ENCODE peak calls at places on chromosomes 6 and 20, in six cellular contexts. U, M, F, L, K and G are unnamed samples.

GRCh38 chr6:25963426-25964123 is 973 bp downstream of the TRIM38 start:
- DNase-seq in U (no peak), M (no peak), F (no peak), K (peak; percentile 12), L (no peak), G (no peak)

GRCh38 chr6:12051861-12052368 is 39.8 kb downstream of the HIVEP1 start:
- DNase-seq in U (no peak), F (no peak), L (peak; percentile 92), K (no peak), M (no peak), G (no peak)

GRCh38 chr6:152063170-152063921 is 255.9 kb downstream of the ESR1 start:
- DNase-seq in U (no peak), F (no peak), K (no peak), M (no peak), L (no peak), G (no peak)

GRCh38 chr6:170080828-170081368 is 210.0 kb downstream of the DLL1 start:
- DNase-seq in L (no peak), F (no peak), M (peak; percentile 74), K (peak; percentile 29), U (peak; percentile 46), G (no peak)

GRCh38 chr6:110180228-110181008 is at the start of gene CDC40:
- DNase-seq in L (no peak), K (peak; percentile 65), U (peak; percentile 79), F (peak; percentile 16), M (peak; percentile 42), G (no peak)

GRCh38 chr6:79713701-79714322 is 82.7 kb downstream of the SH3BGRL2 start:
- DNase-seq in K (peak; percentile 73), U (no peak), L (no peak), M (no peak), F (no peak), G (no peak)

GRCh38 chr6:71205336-71205956 is 83.2 kb upstream of the OGFRL1 start:
- DNase-seq in U (no peak), F (no peak), L (no peak), M (no peak), K (no peak), G (no peak)

GRCh38 chr6:151026021-151026663 is 160.6 kb downstream of the MTHFD1L start:
- DNase-seq in L (no peak), M (no peak), K (no peak), F (no peak), U (no peak), G (no peak)

GRCh38 chr6:163398796-163399195 is 15.7 kb upstream of the QKI start:
- DNase-seq in M (peak; percentile 51), U (peak; percentile 72), K (peak; percentile 42), F (no peak), L (no peak), G (no peak)

GRCh38 chr6:111861321-111861938 is 11.8 kb downstream of the FYN start:
- DNase-seq in M (no peak), U (no peak), F (no peak), L (no peak), K (no peak), G (no peak)

GRCh38 chr6:20211941-20212391 is 303 bp downstream of the MBOAT1 start:
- DNase-seq in L (no peak), U (peak; percentile 79), M (no peak), F (no peak), K (peak; percentile 62), G (no peak)

GRCh38 chr20:32368930-32369329 is 10.8 kb downstream of the ASXL1 start:
- DNase-seq in L (no peak), U (no peak), F (no peak), K (no peak), M (no peak), G (no peak)

GRCh38 chr20:64044484-64045247 is 4.8 kb downstream of the SOX18 start:
- DNase-seq in U (no peak), L (no peak), K (no peak), F (no peak), M (no peak), G (no peak)

GRCh38 chr6:169542491-169542890 is 159.3 kb downstream of the WDR27 start:
- DNase-seq in K (no peak), F (no peak), U (no peak), M (no peak), L (no peak), G (no peak)

GRCh38 chr20:53677447-53678314 is 84.0 kb upstream of the ZNF217 start:
- DNase-seq in M (no peak), U (peak; percentile 86), F (no peak), K (peak; percentile 63), L (no peak), G (no peak)

GRCh38 chr6:41712651-41713103 is 22.7 kb downstream of the TFEB start:
- DNase-seq in K (peak; percentile 82), L (no peak), M (peak; percentile 92), U (peak; percentile 88), F (peak; percentile 35), G (no peak)

GRCh38 chr6:41713161-41713649 is 22.2 kb downstream of the TFEB start:
- DNase-seq in F (no peak), U (peak; percentile 92), M (peak; percentile 93), L (no peak), K (peak; percentile 79), G (no peak)

GRCh38 chr6:41715779-41716515 is 19.5 kb downstream of the TFEB start:
- DNase-seq in F (no peak), U (peak; percentile 16), M (no peak), K (no peak), L (no peak), G (no peak)

GRCh38 chr6:41713650-41714291 is 21.6 kb downstream of the TFEB start:
- DNase-seq in U (peak; percentile 49), M (peak; percentile 96), F (no peak), K (no peak), L (peak; percentile 81), G (no peak)

DNA sequence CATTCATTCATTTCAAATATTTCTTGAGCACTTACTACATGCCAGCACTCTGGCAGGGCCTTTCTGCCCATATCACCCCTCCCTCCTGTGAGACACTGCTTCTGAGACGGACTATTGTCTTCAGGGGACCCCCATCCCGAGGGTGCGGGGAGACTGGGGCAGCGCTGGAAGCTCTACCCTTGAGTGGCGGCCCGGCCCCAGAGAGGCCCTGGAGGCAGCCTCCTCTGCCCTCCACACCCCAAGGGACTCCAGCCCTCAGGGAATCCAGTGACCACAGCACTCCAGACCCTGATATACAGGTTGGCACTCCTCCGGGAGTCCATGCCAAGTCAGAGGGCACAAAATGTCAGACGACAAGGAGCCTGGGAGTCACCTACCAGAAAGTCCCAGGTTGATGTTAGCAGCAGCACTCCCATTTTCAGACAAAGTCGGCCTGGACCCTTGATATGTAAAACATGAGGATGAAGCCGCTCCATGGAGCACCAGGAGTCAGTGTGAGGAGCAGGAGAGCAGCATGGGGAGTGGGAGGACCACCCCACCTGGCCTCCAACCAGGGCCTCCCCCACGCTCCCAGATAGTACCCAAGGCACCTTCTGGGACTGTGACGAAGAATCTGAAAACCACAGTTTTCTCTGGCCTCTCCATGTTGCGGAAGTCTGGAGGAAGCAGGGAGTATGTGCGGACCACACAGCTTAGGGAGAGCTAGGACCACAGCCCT is 20.7 kb downstream of the TFEB start:
- DNase-seq in L (no peak), F (no peak), M (no peak), U (peak; percentile 31), K (no peak), G (no peak)
- H3K4me1 ChIP-seq in L (peaks cover 62% of the 10 kb centered on the region), F (peaks cover 56% of the 10 kb centered on the region), M (peaks cover 100% of the 10 kb centered on the region), U (no peaks in the 10 kb centered on the region), K (peaks cover 53% of the 10 kb centered on the region), G (peaks cover 42% of the 10 kb centered on the region)

DNA sequence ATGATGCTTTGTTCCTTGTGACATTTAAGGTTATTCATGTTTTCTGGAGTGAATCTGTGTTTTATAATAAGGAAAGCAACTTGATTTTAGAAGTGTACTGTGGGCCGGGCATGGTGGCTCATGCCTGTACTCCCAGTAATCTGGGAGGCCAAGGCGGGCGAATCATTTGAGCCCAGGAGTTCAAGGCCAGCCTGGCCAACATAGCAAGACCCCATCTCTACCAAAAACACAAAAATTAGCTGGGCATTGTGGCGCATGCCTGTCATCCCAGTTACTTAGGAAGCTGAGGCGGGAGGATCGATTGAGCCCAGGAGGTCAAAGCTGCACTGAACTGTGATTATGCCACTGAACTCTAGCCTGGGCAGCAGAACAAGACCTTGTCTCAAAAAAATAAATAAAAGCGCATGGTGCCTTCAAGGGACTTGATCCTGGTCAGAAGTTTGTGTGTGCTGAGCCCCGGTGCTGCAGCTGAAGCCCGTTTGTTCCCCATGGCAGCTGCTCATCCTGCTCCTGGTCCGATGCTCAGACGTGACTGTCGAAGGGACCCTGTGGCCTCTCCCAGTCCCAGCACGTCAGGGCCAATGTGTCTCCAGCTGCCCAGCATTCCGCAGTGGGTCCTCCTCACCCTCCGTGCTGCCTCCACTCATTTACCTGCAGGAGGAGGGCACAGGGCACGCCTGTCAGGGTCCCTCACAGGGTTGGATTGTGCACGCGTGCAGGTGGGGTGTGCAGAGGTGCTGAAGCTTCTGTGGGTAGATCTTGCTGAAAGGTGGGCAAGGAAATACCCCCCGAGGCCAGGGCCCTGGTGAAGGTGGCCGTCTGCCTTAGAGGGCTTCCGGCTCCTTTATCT is 18.3 kb downstream of the ENTPD6 start:
- DNase-seq in M (no peak), L (no peak), U (no peak), K (no peak), F (no peak), G (no peak)
- H3K36me3 ChIP-seq in M (peaks cover 73% of the 10 kb centered on the region), L (peaks cover 8% of the 10 kb centered on the region), U (no peaks in the 10 kb centered on the region), K (peaks cover 6% of the 10 kb centered on the region), F (peaks cover 91% of the 10 kb centered on the region), G (peaks cover 15% of the 10 kb centered on the region)

GRCh38 chr6:138403324-138403800 is 661 bp upstream of the HEBP2 start:
- DNase-seq in F (no peak), L (no peak), K (peak; percentile 54), U (peak; percentile 69), M (peak; percentile 19), G (no peak)

GRCh38 chr6:138404666-138405337 is 779 bp downstream of the HEBP2 start:
- DNase-seq in K (peak; percentile 29), F (no peak), U (peak; percentile 69), L (no peak), M (no peak), G (no peak)

GRCh38 chr6:138401960-138402832 is 1.8 kb upstream of the HEBP2 start:
- DNase-seq in L (no peak), K (no peak), U (no peak), M (no peak), F (no peak), G (no peak)

GRCh38 chr6:138402833-138403187 is 1.2 kb upstream of the HEBP2 start:
- DNase-seq in L (no peak), F (no peak), M (no peak), K (no peak), U (no peak), G (no peak)

GRCh38 chr6:138403801-138404665 is at the start of gene HEBP2:
- DNase-seq in F (peak; percentile 88), K (peak; percentile 99), U (peak; percentile 99), M (peak; percentile 96), L (peak; percentile 65), G (peak; percentile 85)
- TF ChIP-seq POLR2A in F (peak; percentile 74), K (peak; percentile 81), U (peak; percentile 87), M (peak; percentile 91), L (peak; percentile 78), G (no peak)

DNA sequence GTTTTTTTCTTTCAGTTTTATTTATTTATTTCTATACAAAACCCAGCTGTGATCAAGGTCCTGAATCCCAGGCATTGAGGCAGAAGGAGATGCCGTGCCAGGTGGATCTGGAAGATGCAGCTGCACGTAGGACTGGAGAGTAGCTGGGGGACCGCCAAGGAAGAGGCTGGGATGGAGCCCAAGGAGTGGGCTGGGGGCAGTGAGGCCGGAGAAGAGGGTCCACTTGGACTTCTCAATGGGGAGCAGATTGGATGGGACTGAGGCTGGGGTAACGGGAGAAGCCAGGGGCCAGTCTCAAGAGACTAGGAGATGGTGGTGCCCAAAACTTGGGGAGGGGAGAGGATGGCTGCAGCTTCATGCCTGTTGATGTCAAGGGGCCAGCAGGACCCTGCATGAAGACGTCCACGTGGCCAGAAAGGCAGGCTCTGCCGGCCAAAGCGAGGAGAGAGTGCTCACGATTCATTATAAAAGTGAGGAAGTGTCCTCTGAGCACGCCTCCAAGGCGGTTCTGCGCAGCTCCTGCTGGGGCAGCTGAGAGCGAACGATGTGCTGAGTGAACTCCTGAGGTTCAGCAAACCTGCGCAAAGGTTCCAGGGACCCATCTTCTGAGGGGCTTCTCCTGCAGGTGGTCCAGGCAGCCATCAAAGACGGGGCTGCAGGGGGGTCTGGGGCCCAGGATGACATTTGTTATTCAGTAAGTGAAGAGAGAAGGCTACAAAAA is 110.2 kb downstream of the BMP7 start:
- DNase-seq in K (no peak), F (no peak), L (no peak), M (no peak), U (no peak), G (no peak)
- H3K4me1 ChIP-seq in K (no peaks in the 10 kb centered on the region), F (no peaks in the 10 kb centered on the region), L (no peaks in the 10 kb centered on the region), M (no peaks in the 10 kb centered on the region), U (no peaks in the 10 kb centered on the region), G (no peaks in the 10 kb centered on the region)